ENCODE peak calls at places on chromosomes 5 and 9, in ten cellular contexts. X, Q, N, G, V, I, C, W, B and H are unnamed samples.

GRCh38 chr9:128943832-128944620 is 3.4 kb downstream of the DOLK start:
- DNase-seq in G (no peak), B (no peak), X (no peak), Q (no peak), V (no peak), I (no peak), W (no peak), N (no peak), C (no peak), H (no peak)

GRCh38 chr9:97293207-97293721 is 14.2 kb upstream of the CCDC180 start:
- DNase-seq in G (no peak), X (peak), I (peak), C (no peak), N (no peak), Q (peak), B (no peak), V (peak), W (no peak), H (no peak)

GRCh38 chr9:98374385-98375051 is 119.1 kb upstream of the TBC1D2 start:
- DNase-seq in B (no peak), V (peak), Q (no peak), X (peak), G (no peak), W (peak), N (no peak), C (no peak), I (peak), H (no peak)

GRCh38 chr5:119080975-119081374 is 10.1 kb downstream of the DMXL1 start:
- DNase-seq in V (no peak), G (no peak), N (no peak), X (no peak), C (no peak), B (no peak), I (no peak), W (no peak), Q (no peak), H (no peak)

GRCh38 chr5:176461349-176461748 is 13.2 kb downstream of the FAF2 start:
- DNase-seq in Q (no peak), V (no peak), G (no peak), C (no peak), W (no peak), X (no peak), N (no peak), B (no peak), I (no peak), H (no peak)

GRCh38 chr5:180130876-180131740 is 59.5 kb upstream of the RNF130 start:
- DNase-seq in G (peak), N (peak), I (no peak), W (no peak), B (no peak), V (no peak), X (no peak), Q (no peak), C (peak), H (peak)

GRCh38 chr5:72280655-72281069 is 39.4 kb downstream of the MRPS27 start:
- DNase-seq in G (no peak), X (peak), N (no peak), I (peak), B (no peak), W (no peak), Q (peak), C (no peak), V (peak), H (no peak)

GRCh38 chr5:171681667-171682066 is 104.0 kb upstream of the SMIM23 start:
- DNase-seq in I (no peak), X (peak), G (no peak), C (no peak), V (no peak), N (no peak), B (no peak), W (no peak), Q (peak), H (no peak)

GRCh38 chr5:168086104-168086610 is 205.3 kb upstream of the WWC1 start:
- DNase-seq in V (peak), G (no peak), N (no peak), Q (peak), I (peak), C (no peak), X (no peak), B (no peak), W (no peak), H (no peak)

GRCh38 chr9:16679327-16679821 is 191.1 kb downstream of the BNC2 start:
- DNase-seq in I (no peak), X (no peak), C (no peak), W (no peak), B (no peak), N (no peak), Q (peak), G (no peak), V (peak), H (no peak)

GRCh38 chr5:180294401-180294800 is 2.5 kb upstream of the MAPK9 start:
- DNase-seq in X (no peak), V (no peak), G (no peak), I (no peak), C (no peak), B (peak), W (no peak), N (no peak), Q (no peak), H (no peak)

GRCh38 chr5:84361572-84361971 is 23.1 kb downstream of the EDIL3 start:
- DNase-seq in N (no peak), I (peak), X (no peak), Q (no peak), V (no peak), W (no peak), G (no peak), B (no peak), C (no peak), H (no peak)

GRCh38 chr9:104553261-104553660 is 15.7 kb upstream of the OR13C8 start:
- DNase-seq in C (no peak), I (peak), X (no peak), Q (no peak), G (no peak), B (no peak), W (no peak), N (no peak), V (peak), H (no peak)

GRCh38 chr5:102591650-102592049 is 92.8 kb upstream of the SLCO6A1 start:
- DNase-seq in G (no peak), B (no peak), Q (no peak), I (no peak), X (no peak), C (no peak), W (no peak), N (no peak), V (no peak), H (no peak)

GRCh38 chr5:87735918-87736317 is 323.2 kb upstream of the CCNH start:
- DNase-seq in N (no peak), Q (no peak), W (no peak), V (no peak), B (no peak), G (no peak), I (no peak), X (no peak), C (no peak), H (no peak)

GRCh38 chr5:140312067-140312790 is 9.3 kb upstream of the PFDN1 start:
- DNase-seq in N (no peak), I (peak), B (no peak), X (peak), C (no peak), Q (peak), G (no peak), W (peak), V (peak), H (no peak)

GRCh38 chr9:18385676-18386075 is 88.3 kb upstream of the ADAMTSL1 start:
- DNase-seq in B (no peak), I (no peak), W (no peak), V (peak), Q (no peak), C (no peak), N (no peak), G (no peak), X (no peak), H (no peak)

GRCh38 chr9:4592886-4593285 is 69.2 kb upstream of the PLPP6 start:
- DNase-seq in Q (no peak), G (no peak), C (no peak), I (no peak), W (no peak), X (peak), V (peak), B (no peak), N (no peak), H (no peak)

GRCh38 chr9:135222991-135223760 is 135.7 kb downstream of the OLFM1 start:
- DNase-seq in I (no peak), Q (peak), B (no peak), N (no peak), V (no peak), W (no peak), C (no peak), G (no peak), X (no peak), H (no peak)

GRCh38 chr9:21993007-21993406 is 1.2 kb downstream of the CDKN2A start:
- DNase-seq in G (no peak), B (no peak), V (no peak), W (no peak), X (no peak), N (no peak), C (no peak), I (no peak), Q (no peak), H (no peak)

GRCh38 chr5:150065886-150066285 is 20.5 kb downstream of the CSF1R start:
- DNase-seq in B (no peak), I (no peak), C (no peak), X (no peak), N (no peak), W (no peak), Q (no peak), V (no peak), G (no peak), H (no peak)

GRCh38 chr5:67010684-67011409 is 185.8 kb downstream of the CD180 start:
- DNase-seq in Q (no peak), X (peak), N (no peak), B (no peak), G (no peak), I (peak), C (no peak), V (peak), W (peak), H (no peak)

GRCh38 chr9:38393128-38393809 is 767 bp downstream of the ALDH1B1 start:
- DNase-seq in V (peak), B (no peak), N (no peak), Q (no peak), X (no peak), C (no peak), W (no peak), G (no peak), I (no peak), H (no peak)

GRCh38 chr9:38390851-38391250 is 1.7 kb upstream of the ALDH1B1 start:
- DNase-seq in W (no peak), B (no peak), X (no peak), G (no peak), C (no peak), Q (no peak), I (no peak), N (no peak), V (no peak), H (no peak)

GRCh38 chr9:38394419-38394818 is 1.9 kb downstream of the ALDH1B1 start:
- DNase-seq in I (no peak), B (no peak), N (no peak), W (no peak), C (no peak), X (no peak), G (no peak), V (no peak), Q (no peak), H (no peak)

GRCh38 chr9:38391278-38392118 is 1.0 kb upstream of the ALDH1B1 start:
- DNase-seq in X (no peak), C (no peak), W (no peak), B (no peak), G (no peak), Q (no peak), N (no peak), I (no peak), V (no peak), H (no peak)

GRCh38 chr9:38392235-38393127 is at the start of gene ALDH1B1:
- DNase-seq in I (peak), V (peak), N (peak), Q (peak), G (peak), C (peak), X (peak), B (no peak), W (peak), H (peak)
- TF ChIP-seq CTCF in I (peak), V (no peak), N (no peak), Q (peak), G (no peak), C (no peak), X (peak), B (no peak), W (peak), H (no peak)

GRCh38 chr9:133347515-133347984 is 381 bp downstream of the MED22 start:
- DNase-seq in V (no peak), C (peak), X (peak), W (no peak), G (no peak), N (peak), I (peak), Q (peak), B (peak), H (no peak)

GRCh38 chr9:133349965-133350624 is 2.1 kb downstream of the RPL7A start:
- DNase-seq in C (no peak), G (no peak), Q (no peak), V (no peak), B (no peak), W (no peak), I (no peak), N (no peak), X (no peak), H (no peak)

GRCh38 chr9:133346021-133346713 is 1.8 kb downstream of the MED22 start:
- DNase-seq in Q (no peak), G (no peak), X (no peak), W (no peak), N (no peak), I (no peak), C (no peak), B (no peak), V (no peak), H (no peak)

GRCh38 chr9:133348763-133349573 is 950 bp downstream of the RPL7A start:
- DNase-seq in B (peak), C (no peak), N (no peak), V (no peak), G (no peak), X (no peak), I (no peak), Q (no peak), W (no peak), H (no peak)

DNA sequence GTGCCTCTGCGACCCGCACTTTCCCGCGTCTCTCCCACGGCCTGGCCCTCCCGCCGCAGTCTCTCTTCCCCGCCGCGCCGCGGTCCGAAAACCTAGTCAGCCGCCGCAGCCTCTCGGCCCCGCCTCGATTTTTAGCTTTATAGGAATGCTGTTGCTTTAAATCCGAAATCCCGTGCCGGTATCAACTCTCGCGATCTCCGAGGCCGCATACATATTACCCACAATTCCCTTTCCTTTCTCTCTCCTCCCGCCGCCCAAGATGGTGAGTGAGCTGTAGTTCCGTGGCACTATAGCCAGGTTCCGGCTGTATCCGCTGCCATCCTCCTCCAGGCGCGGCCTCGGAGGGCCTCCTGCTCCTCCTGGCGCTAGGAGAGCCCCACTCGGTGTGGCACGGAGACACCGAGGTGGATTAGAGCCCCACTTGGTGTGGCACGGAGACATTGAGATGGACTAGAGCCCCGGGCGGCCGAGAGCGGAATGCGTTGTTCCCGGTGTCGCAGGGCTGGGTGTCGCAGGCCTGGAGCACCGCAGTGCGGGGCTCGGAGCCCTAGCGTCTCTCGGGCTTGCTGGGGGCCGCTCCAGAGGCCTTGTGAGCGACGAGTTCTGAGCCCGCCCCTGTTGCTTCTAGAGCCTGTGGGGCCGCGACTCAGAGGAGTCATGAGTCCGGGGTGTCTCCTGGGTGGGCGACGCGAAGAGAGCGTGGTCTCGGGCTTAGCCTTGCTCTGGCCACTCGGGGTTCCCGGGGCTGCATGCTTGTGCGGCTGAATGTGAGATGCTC is at the start of the genes MED22 and RPL7A:
- DNase-seq in X (peak), B (peak), G (peak), W (peak), V (peak), I (peak), Q (peak), C (peak), N (peak), H (peak)
- TF ChIP-seq CTCF in X (no peak), B (no peak), G (peak), W (no peak), V (no peak), I (no peak), Q (no peak), C (peak), N (no peak), H (no peak)

GRCh38 chr5:158770506-158770905 is 329.2 kb downstream of the EBF1 start:
- DNase-seq in B (peak), N (no peak), C (no peak), X (no peak), G (no peak), I (peak), V (no peak), Q (peak), W (no peak), H (no peak)
- TF ChIP-seq CTCF in B (peak), N (no peak), C (no peak), X (peak), G (no peak), I (peak), V (no peak), Q (peak), W (peak), H (no peak)

DNA sequence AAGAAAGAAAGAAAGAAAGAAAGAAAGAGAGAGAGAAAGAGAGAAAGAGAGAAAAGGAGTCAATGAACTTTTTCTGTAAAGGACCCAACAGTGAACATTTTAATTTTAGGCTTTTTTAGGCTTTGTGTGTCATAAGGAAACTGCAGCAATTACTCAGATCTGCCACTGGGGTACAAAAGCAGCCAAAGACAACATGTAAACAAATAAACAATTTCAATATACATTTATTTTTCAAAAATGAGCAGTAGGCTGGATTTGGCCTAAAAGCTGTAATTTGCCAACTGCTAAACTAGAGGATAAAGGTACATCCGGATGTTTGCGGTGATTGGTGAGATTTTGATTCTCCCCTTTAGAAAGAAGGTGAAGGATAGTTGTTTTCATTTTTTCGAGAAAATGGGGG is 143.6 kb downstream of the CEMIP2 start:
- DNase-seq in W (no peak), I (no peak), C (no peak), N (no peak), Q (no peak), G (no peak), B (no peak), X (no peak), V (no peak), H (no peak)
- TF ChIP-seq CTCF in W (peak), I (peak), C (no peak), N (no peak), Q (peak), G (no peak), B (no peak), X (peak), V (no peak), H (no peak)